ENCODE peak calls at places on chromosomes 13 and 19, in seven cellular contexts. L, D, G, I, E, O and K are unnamed samples.

GRCh38 chr19:34226036-34226435 is 28.3 kb upstream of the GARRE1 start:
- DNase-seq in I (peak), D (no peak), O (no peak), E (no peak), L (no peak), G (no peak), K (peak)

GRCh38 chr13:44403720-44404063 is 30.1 kb downstream of the SERP2 start:
- DNase-seq in I (no peak), D (no peak), L (no peak), E (no peak), G (no peak), O (no peak), K (no peak)

GRCh38 chr13:108086678-108087077 is 128.7 kb downstream of the LIG4 start:
- DNase-seq in I (peak), E (peak), G (no peak), L (peak), D (peak), O (no peak), K (no peak)

GRCh38 chr13:109626386-109627171 is 159.8 kb downstream of the IRS2 start:
- DNase-seq in G (no peak), L (no peak), I (no peak), E (no peak), D (no peak), O (no peak), K (no peak)

GRCh38 chr19:44912854-44913253 is 1.6 kb upstream of the APOC1 start:
- DNase-seq in L (no peak), I (no peak), O (no peak), D (no peak), E (peak), G (no peak), K (no peak)

GRCh38 chr13:98974053-98974452 is 3.8 kb downstream of the DOCK9 start:
- DNase-seq in O (no peak), L (no peak), I (no peak), G (no peak), E (no peak), D (no peak), K (no peak)

GRCh38 chr13:74644239-74644638 is 510.0 kb upstream of the KLF12 start:
- DNase-seq in L (no peak), I (no peak), D (no peak), O (no peak), G (no peak), E (peak), K (no peak)

GRCh38 chr13:47933688-47934011 is 67.4 kb downstream of the SUCLA2 start:
- DNase-seq in I (no peak), O (no peak), D (peak), G (no peak), E (peak), L (no peak), K (no peak)

GRCh38 chr13:111270126-111270525 is 50.3 kb upstream of the TEX29 start:
- DNase-seq in D (no peak), I (no peak), E (no peak), O (no peak), L (no peak), G (no peak), K (no peak)

GRCh38 chr13:77860621-77861020 is 58.0 kb downstream of the EDNRB start:
- DNase-seq in D (peak), I (peak), G (no peak), O (no peak), E (peak), L (no peak), K (no peak)

GRCh38 chr13:56424246-56424645 is 716.5 kb upstream of the PRR20A start:
- DNase-seq in G (peak), O (no peak), L (no peak), D (no peak), I (no peak), E (no peak), K (no peak)

GRCh38 chr19:38695319-38695683 is 47.9 kb downstream of the ACTN4 start:
- DNase-seq in I (peak), G (no peak), L (no peak), D (no peak), E (no peak), O (no peak), K (no peak)

GRCh38 chr13:36945078-36945477 is 25.0 kb upstream of the SMAD9 start:
- DNase-seq in E (no peak), O (no peak), L (no peak), G (no peak), D (no peak), I (no peak), K (no peak)

GRCh38 chr19:37951816-37952210 is 44.8 kb downstream of the SIPA1L3 start:
- DNase-seq in L (no peak), I (no peak), O (no peak), D (no peak), G (no peak), E (no peak), K (no peak)

GRCh38 chr19:38182536-38183210 is 41.3 kb downstream of the DPF1 start:
- DNase-seq in D (no peak), O (no peak), G (no peak), E (no peak), I (no peak), L (no peak), K (no peak)

GRCh38 chr19:14091086-14091884 is 734 bp upstream of the SAMD1 start:
- DNase-seq in L (no peak), G (peak), D (peak), O (peak), E (peak), I (peak), K (peak)

GRCh38 chr13:43316997-43317396 is 293.6 kb downstream of the DNAJC15 start:
- DNase-seq in O (no peak), G (no peak), E (peak), I (peak), D (peak), L (no peak), K (no peak)

GRCh38 chr13:45807520-45808099 is 43.9 kb downstream of the SIAH3 start:
- DNase-seq in D (peak), G (peak), O (peak), E (peak), I (peak), L (peak), K (peak)

DNA sequence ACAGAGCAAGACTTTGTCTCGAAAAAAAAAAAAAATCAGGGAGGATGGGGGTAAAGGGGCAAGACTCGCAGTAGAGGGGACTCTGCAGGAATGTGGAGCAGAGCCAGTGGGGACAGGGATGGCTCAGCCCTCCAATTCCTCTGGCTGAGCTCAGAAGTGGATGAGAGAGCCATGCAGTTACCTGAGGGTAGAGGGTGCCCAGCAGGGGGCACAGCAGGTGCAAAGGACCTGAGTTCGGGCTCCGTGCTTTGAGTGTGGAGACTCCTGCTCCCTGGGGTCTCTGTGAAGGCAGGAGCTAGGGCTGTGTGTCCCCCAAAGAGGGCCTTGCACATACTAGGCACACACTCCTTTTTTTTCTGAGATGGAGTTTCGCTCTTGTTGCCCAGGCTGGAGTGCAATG is 7.7 kb downstream of the DOCK6 start:
- DNase-seq in D (no peak), L (no peak), I (no peak), E (no peak), O (no peak), G (no peak), K (no peak)
- TF ChIP-seq CTCF in D (no peak), L (peak), I (peak), E (no peak), O (no peak), G (no peak), K (peak)

GRCh38 chr13:70104481-70104880 is 3.1 kb upstream of the ATXN8OS start:
- DNase-seq in E (no peak), G (no peak), O (no peak), L (no peak), D (no peak), I (no peak), K (no peak)

DNA sequence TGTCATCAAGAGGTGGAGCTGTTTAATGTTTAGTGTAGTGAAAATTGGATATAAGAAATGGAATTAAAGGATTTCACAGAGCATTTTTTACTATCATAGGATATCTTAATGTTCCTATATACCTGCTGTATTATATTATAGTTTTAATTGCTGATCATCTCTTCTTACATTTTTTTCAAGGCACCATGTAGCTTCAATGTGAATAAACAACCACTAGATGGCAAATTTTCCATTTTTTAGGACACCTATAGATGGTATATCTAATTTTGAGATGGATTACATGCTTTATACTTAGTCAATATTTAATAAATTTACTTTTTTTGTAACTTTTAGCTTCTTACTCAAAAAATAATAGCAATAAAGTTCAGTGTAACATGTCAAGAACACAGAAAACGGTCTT is 9.0 kb upstream of the ATXN8OS start:
- DNase-seq in G (no peak), E (peak), I (no peak), O (no peak), L (no peak), D (peak), K (no peak)
- TF ChIP-seq CTCF in G (peak), E (peak), I (peak), O (no peak), L (no peak), D (peak), K (no peak)

DNA sequence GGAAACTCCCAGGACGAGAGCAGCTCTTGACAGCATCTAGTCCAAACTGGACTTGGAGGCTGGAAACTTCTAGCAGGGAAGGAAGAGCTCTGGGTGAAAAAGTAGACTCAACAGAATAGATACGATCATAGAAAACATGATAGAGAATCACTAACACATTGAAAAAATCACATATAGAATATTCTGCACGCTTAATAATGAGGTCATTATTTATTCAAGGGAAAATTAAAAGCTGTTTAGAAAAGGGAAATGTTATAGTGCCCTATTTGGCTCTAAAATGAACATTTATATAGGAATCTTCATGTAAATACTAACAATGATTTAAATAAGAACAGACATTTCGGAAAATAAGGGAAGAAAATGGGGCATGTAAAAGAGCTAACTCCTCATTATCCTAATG is 15.1 kb downstream of the KL start:
- DNase-seq in E (no peak), D (no peak), O (no peak), I (no peak), G (no peak), L (no peak), K (no peak)
- TF ChIP-seq CTCF in E (no peak), D (no peak), O (no peak), I (no peak), G (no peak), L (no peak), K (no peak)

GRCh38 chr19:2984196-2984490 is 6.8 kb downstream of the TLE6 start:
- DNase-seq in D (no peak), O (no peak), G (no peak), I (no peak), L (no peak), E (no peak), K (peak)

GRCh38 chr19:2982556-2982955 is 5.2 kb downstream of the TLE6 start:
- DNase-seq in I (no peak), L (no peak), G (no peak), D (peak), E (no peak), O (no peak), K (no peak)

GRCh38 chr19:2982983-2983350 is 5.6 kb downstream of the TLE6 start:
- DNase-seq in L (no peak), G (peak), E (peak), O (no peak), I (no peak), D (peak), K (peak)

GRCh38 chr19:2981898-2982297 is 4.5 kb downstream of the TLE6 start:
- DNase-seq in G (no peak), O (no peak), D (no peak), I (no peak), L (no peak), E (no peak), K (no peak)

GRCh38 chr19:2983351-2984195 is 6.2 kb downstream of the TLE6 start:
- DNase-seq in L (no peak), G (peak), O (no peak), E (peak), D (peak), I (no peak), K (peak)
- TF ChIP-seq CTCF in L (no peak), G (no peak), O (no peak), E (no peak), D (no peak), I (no peak), K (no peak)

DNA sequence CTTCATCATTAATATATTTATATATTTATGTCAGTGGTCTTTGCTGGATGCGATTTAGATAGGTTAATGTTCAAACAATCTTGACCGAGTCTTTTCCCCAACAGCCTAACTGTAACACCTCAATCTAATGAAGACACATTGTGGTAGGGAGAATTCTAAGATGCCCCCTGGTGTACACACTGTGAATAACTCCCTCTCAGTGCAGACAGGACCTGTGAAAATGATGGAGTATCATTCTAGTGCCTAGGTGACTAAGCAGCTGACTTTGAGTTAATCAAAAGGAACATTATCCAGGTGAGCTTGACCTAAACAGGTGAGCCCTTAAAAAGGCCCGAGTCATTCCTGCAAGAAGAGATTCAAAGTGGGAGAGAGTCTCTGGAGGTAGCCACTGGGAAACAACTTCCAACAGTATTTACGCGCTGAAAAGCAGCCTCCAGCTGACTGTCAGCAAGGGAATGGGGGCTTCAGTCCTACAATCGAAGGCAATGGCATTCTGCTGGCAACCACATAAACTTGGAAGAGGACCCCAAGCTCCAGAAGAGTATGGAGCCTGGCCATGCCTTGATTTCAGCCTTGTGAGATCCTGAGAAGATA is 28.0 kb upstream of the KBTBD7 start:
- DNase-seq in G (peak), O (peak), I (peak), D (peak), E (peak), L (no peak), K (peak)
- TF ChIP-seq CTCF in G (peak), O (peak), I (peak), D (peak), E (peak), L (peak), K (peak)

GRCh38 chr13:49446473-49446872 is 2.4 kb downstream of the SETDB2 start:
- DNase-seq in L (no peak), O (no peak), D (no peak), I (no peak), G (no peak), E (no peak), K (no peak)

GRCh38 chr13:49443327-49443688 is 556 bp downstream of the CAB39L start:
- DNase-seq in O (no peak), G (no peak), L (no peak), E (peak), I (peak), D (no peak), K (peak)

GRCh38 chr13:49441846-49442245 is 2.0 kb downstream of the CAB39L start:
- DNase-seq in O (no peak), I (peak), L (no peak), D (peak), G (no peak), E (peak), K (no peak)

GRCh38 chr13:49444517-49445395 is 682 bp downstream of the SETDB2 start:
- DNase-seq in D (peak), O (no peak), E (peak), I (peak), G (peak), L (no peak), K (peak)

GRCh38 chr13:49443689-49444516 is at the start of the genes CAB39L and SETDB2:
- DNase-seq in O (peak), L (peak), G (peak), I (peak), E (peak), D (peak), K (peak)
- TF ChIP-seq CTCF in O (peak), L (peak), G (peak), I (peak), E (peak), D (peak), K (peak)